ENCODE peak calls at places on chromosomes 7 and 10, in five cellular contexts. U, R, K, E and Z are unnamed samples.

GRCh38 chr10:121694966-121695340 is 96.7 kb upstream of the FGFR2 start:
- DNase-seq in U (no peak), R (no peak), K (no peak), E (no peak), Z (no peak)

GRCh38 chr10:22570733-22571430 is 143.5 kb downstream of the PIP4K2A start:
- DNase-seq in U (no peak), R (no peak), K (no peak), E (no peak), Z (no peak)

GRCh38 chr10:132447446-132448247 is 50.6 kb downstream of the PWWP2B start:
- DNase-seq in U (peak; percentile 92), R (no peak), K (peak; percentile 75), E (no peak), Z (peak; percentile 71)

GRCh38 chr10:50540069-50540825 is 83.5 kb downstream of the SGMS1 start:
- DNase-seq in U (no peak), R (no peak), K (no peak), E (no peak), Z (peak; percentile 38)

GRCh38 chr10:71217266-71218045 is 5.1 kb downstream of the UNC5B start:
- DNase-seq in U (peak; percentile 58), R (no peak), K (peak; percentile 65), E (no peak), Z (no peak)

GRCh38 chr10:79239275-79239779 is 107.9 kb upstream of the PPIF start:
- DNase-seq in U (peak; percentile 79), R (peak; percentile 73), K (peak; percentile 64), E (peak; percentile 60), Z (peak; percentile 80)

GRCh38 chr10:28248092-28248491 is 54.8 kb downstream of the MPP7 start:
- DNase-seq in U (peak; percentile 6), R (no peak), K (no peak), E (no peak), Z (peak; percentile 31)

GRCh38 chr7:101814081-101814995 is 3.1 kb upstream of the CUX1 start:
- DNase-seq in U (peak; percentile 68), R (peak; percentile 63), K (peak; percentile 75), E (peak; percentile 78), Z (peak; percentile 44)

GRCh38 chr7:55774327-55775050 is 88.1 kb downstream of the SEPTIN14 start:
- DNase-seq in U (no peak), R (no peak), K (peak; percentile 61), E (peak; percentile 53), Z (no peak)

GRCh38 chr7:102463841-102464576 is 654 bp downstream of the ALKBH4 start:
- DNase-seq in U (peak; percentile 25), R (no peak), K (peak; percentile 30), E (no peak), Z (no peak)

GRCh38 chr10:46526682-46527038 is 29.8 kb downstream of the GPRIN2 start:
- DNase-seq in U (no peak), R (no peak), K (no peak), E (no peak), Z (no peak)

GRCh38 chr10:86967481-86967941 is 771 bp upstream of the ADIRF start:
- DNase-seq in U (no peak), R (no peak), K (no peak), E (no peak), Z (no peak)

GRCh38 chr7:105999256-105999655 is 36.2 kb downstream of the CDHR3 start:
- DNase-seq in U (no peak), R (no peak), K (no peak), E (no peak), Z (no peak)

GRCh38 chr7:64045301-64046040 is at the start of gene ZNF727:
- DNase-seq in U (no peak), R (no peak), K (no peak), E (no peak), Z (no peak)

GRCh38 chr10:132592790-132593788 is 55.5 kb downstream of the INPP5A start:
- DNase-seq in U (no peak), R (no peak), K (no peak), E (no peak), Z (no peak)

GRCh38 chr10:126684171-126684745 is 13.8 kb upstream of the C10orf90 start:
- DNase-seq in U (peak; percentile 66), R (no peak), K (no peak), E (no peak), Z (no peak)

GRCh38 chr7:13953368-13953767 is 36.1 kb downstream of the ETV1 start:
- DNase-seq in U (no peak), R (no peak), K (no peak), E (no peak), Z (no peak)

GRCh38 chr7:44111759-44112158 is 7.6 kb downstream of the AEBP1 start:
- DNase-seq in U (no peak), R (no peak), K (no peak), E (no peak), Z (no peak)

GRCh38 chr7:27150568-27151340 is 1.6 kb downstream of the HOXA3 start:
- DNase-seq in U (peak; percentile 65), R (no peak), K (peak; percentile 82), E (peak; percentile 86), Z (peak; percentile 78)

GRCh38 chr10:44662002-44662401 is 249.1 kb upstream of the TMEM72 start:
- DNase-seq in U (peak; percentile 38), R (no peak), K (no peak), E (no peak), Z (peak; percentile 57)

GRCh38 chr7:37439282-37440021 is 9.2 kb downstream of the ELMO1 start:
- DNase-seq in U (no peak), R (no peak), K (no peak), E (no peak), Z (no peak)

GRCh38 chr7:149248777-149249176 is 9.3 kb downstream of the ZNF212 start:
- DNase-seq in U (no peak), R (no peak), K (no peak), E (no peak), Z (no peak)

GRCh38 chr10:78602201-78602917 is 466.4 kb upstream of the ZMIZ1 start:
- DNase-seq in U (no peak), R (no peak), K (peak; percentile 21), E (no peak), Z (peak; percentile 19)

GRCh38 chr10:23099816-23100215 is 4.4 kb downstream of the MSRB2 start:
- DNase-seq in U (no peak), R (no peak), K (no peak), E (no peak), Z (peak; percentile 7)

GRCh38 chr7:50409856-50410468 is 40.2 kb downstream of the FIGNL1 start:
- DNase-seq in U (no peak), R (no peak), K (no peak), E (no peak), Z (no peak)

GRCh38 chr7:106813705-106814305 is 51.3 kb upstream of the PIK3CG start:
- DNase-seq in U (peak; percentile 39), R (no peak), K (no peak), E (no peak), Z (peak; percentile 50)

GRCh38 chr7:87816389-87816788 is 59.8 kb downstream of the SLC25A40 start:
- DNase-seq in U (no peak), R (no peak), K (no peak), E (no peak), Z (no peak)

GRCh38 chr10:133226251-133226808 is 3.7 kb upstream of the UTF1 start:
- DNase-seq in U (no peak), R (no peak), K (no peak), E (no peak), Z (no peak)

GRCh38 chr10:111972109-111972508 is 211.5 kb downstream of the GPAM start:
- DNase-seq in U (no peak), R (no peak), K (no peak), E (no peak), Z (no peak)

GRCh38 chr7:67738-68395 is 124.5 kb upstream of the FAM20C start:
- DNase-seq in U (no peak), R (no peak), K (no peak), E (no peak), Z (peak; percentile 29)

GRCh38 chr10:60089095-60089494 is 182.7 kb upstream of the CCDC6 start:
- DNase-seq in U (peak; percentile 14), R (no peak), K (no peak), E (no peak), Z (peak; percentile 7)

GRCh38 chr7:80680159-80680903 is 41.9 kb downstream of the CD36 start:
- DNase-seq in U (no peak), R (no peak), K (no peak), E (no peak), Z (no peak)

GRCh38 chr10:131134001-131134576 is 177.4 kb downstream of the TCERG1L start:
- DNase-seq in U (no peak), R (no peak), K (no peak), E (no peak), Z (no peak)

GRCh38 chr7:5237286-5237685 is 45.5 kb upstream of the SLC29A4 start:
- DNase-seq in U (peak; percentile 23), R (no peak), K (no peak), E (no peak), Z (peak; percentile 40)

DNA sequence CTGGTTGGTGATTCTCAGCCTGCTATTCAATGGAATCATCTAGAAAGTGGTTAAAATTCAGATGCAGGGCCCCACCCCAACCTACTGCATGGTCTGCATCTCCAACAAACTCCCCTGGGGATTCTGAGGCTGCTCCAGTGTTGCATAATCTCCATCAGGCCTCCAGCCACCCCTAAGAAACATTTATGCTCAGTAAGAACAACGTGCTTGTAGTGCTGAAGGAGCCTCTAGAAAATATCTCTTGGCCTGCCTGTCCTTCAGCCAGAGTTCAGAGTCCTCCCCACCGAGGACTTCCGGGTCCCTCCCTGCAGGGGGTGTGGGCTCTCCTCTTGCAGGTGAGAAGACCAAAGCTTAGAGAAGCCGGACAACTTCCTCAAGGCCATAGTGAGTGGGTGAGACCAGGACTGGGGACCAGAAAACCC is 159.8 kb downstream of the SH3PXD2A start:
- DNase-seq in U (peak; percentile 48), R (no peak), K (no peak), E (no peak), Z (no peak)
- H4K91ac ChIP-seq in U (no peak overlapping the region), R (no peak overlapping the region), K (no peak overlapping the region), E (no peak overlapping the region), Z (peak overlapping the region; percentile 67)

GRCh38 chr10:110393866-110394265 is 89.1 kb upstream of the SMNDC1 start:
- DNase-seq in U (no peak), R (no peak), K (no peak), E (no peak), Z (no peak)
- H4K91ac ChIP-seq in U (peak overlapping the region; percentile 30), R (no peak overlapping the region), K (no peak overlapping the region), E (peak overlapping the region; percentile 54), Z (peak overlapping the region; percentile 52)

GRCh38 chr7:1604383-1604782 is 34.6 kb upstream of the PSMG3 start:
- DNase-seq in U (no peak), R (no peak), K (no peak), E (no peak), Z (no peak)
- H4K91ac ChIP-seq in U (no peak overlapping the region), R (no peak overlapping the region), K (no peak overlapping the region), E (no peak overlapping the region), Z (no peak overlapping the region)

DNA sequence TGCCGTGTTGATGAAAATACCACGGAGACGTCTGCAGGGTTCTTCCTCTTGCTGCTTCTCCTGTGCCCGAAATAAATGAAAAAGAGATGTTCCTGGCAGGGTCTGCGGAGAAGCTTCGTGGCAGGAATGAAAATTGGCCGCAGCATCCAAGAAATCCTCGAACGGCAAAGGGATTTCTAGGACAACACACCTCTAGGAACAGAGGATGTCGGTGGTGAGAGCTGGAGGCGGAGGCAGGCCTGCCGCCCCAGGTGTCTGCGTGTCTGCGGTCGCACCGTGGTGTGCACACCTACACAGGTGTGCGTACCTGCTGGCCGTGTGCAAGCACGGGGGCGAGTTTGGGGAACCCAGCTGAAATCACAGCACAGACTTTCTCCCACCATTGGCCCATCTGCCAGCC is 43.4 kb downstream of the TMEM130 start:
- DNase-seq in U (no peak), R (no peak), K (no peak), E (no peak), Z (no peak)
- H4K91ac ChIP-seq in U (no peak overlapping the region), R (no peak overlapping the region), K (no peak overlapping the region), E (peak overlapping the region; percentile 79), Z (no peak overlapping the region)